ENCODE peak calls at places on chromosomes 5 and 9, in four cellular contexts. One of them, this sample, is unnamed. For H3K79me2, the result is how much of the 10 kb centered on the place peaks cover.

GRCh38 chr5:166909040-166909439 is 1382.4 kb upstream of the WWC1 start:
- DNase-seq in H1: no peak
- DNase-seq in K562: no peak
- DNase-seq in GM23248: no peak
- DNase-seq in this sample: no peak

GRCh38 chr5:117204404-117204803 is 629.8 kb upstream of the SEMA6A start:
- DNase-seq in H1: no peak
- DNase-seq in K562: no peak
- DNase-seq in GM23248: no peak
- DNase-seq in this sample: no peak

GRCh38 chr5:11797132-11797531 is 107.1 kb downstream of the CTNND2 start:
- DNase-seq in H1: no peak
- DNase-seq in K562: no peak
- DNase-seq in GM23248: no peak
- DNase-seq in this sample: no peak

GRCh38 chr5:15719784-15720183 is 219.8 kb downstream of the FBXL7 start:
- DNase-seq in H1: no peak
- DNase-seq in K562: no peak
- DNase-seq in GM23248: no peak
- DNase-seq in this sample: no peak

GRCh38 chr9:2722715-2723114 is 5.4 kb downstream of the KCNV2 start:
- DNase-seq in H1: no peak
- DNase-seq in K562: peak
- DNase-seq in GM23248: peak
- DNase-seq in this sample: no peak

GRCh38 chr5:90802695-90803317 is 244.2 kb downstream of the ADGRV1 start:
- DNase-seq in H1: no peak
- DNase-seq in K562: peak
- DNase-seq in GM23248: peak
- DNase-seq in this sample: peak

GRCh38 chr5:112668016-112668415 is 69.7 kb upstream of the APC start:
- DNase-seq in H1: no peak
- DNase-seq in K562: no peak
- DNase-seq in GM23248: peak
- DNase-seq in this sample: no peak

GRCh38 chr5:24905123-24905522 is 260.3 kb upstream of the CDH10 start:
- DNase-seq in H1: no peak
- DNase-seq in K562: no peak
- DNase-seq in GM23248: peak
- DNase-seq in this sample: no peak

GRCh38 chr5:175868996-175869638 is 2.3 kb upstream of the CPLX2 start:
- DNase-seq in H1: no peak
- DNase-seq in K562: no peak
- DNase-seq in GM23248: no peak
- DNase-seq in this sample: no peak

GRCh38 chr5:36417668-36418067 is 116.0 kb upstream of the RANBP3L start:
- DNase-seq in H1: peak
- DNase-seq in K562: no peak
- DNase-seq in GM23248: no peak
- DNase-seq in this sample: no peak

GRCh38 chr9:105064248-105065118 is 136.5 kb upstream of the ABCA1 start:
- DNase-seq in H1: no peak
- DNase-seq in K562: no peak
- DNase-seq in GM23248: peak
- DNase-seq in this sample: no peak

DNA sequence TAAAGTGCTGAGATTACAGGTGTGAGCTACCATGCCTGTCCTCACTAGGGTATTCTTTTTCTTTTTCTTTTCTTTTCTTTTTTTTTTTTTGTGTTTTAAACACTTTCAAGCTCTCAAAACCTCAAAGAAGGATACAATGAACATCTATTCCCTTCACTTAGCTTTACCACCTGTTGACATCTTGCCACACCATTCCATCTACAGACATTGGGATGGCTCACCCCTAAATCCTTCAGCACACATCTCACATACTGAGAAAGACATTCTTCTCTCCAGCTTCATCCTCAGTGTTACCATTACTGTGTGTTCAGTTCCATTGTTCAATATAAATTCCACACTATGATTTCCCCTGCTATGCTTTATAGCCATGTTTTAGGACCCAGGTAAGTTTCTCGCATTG is 16.5 kb downstream of the IQGAP2 start:
- DNase-seq in H1: no peak
- DNase-seq in K562: no peak
- DNase-seq in GM23248: no peak
- DNase-seq in this sample: no peak
- H3K79me2 ChIP-seq in H1: half or more
- H3K79me2 ChIP-seq in K562: under half
- H3K79me2 ChIP-seq in GM23248: under half
- H3K79me2 ChIP-seq in this sample: under half

GRCh38 chr9:102309379-102309778 is 570.9 kb upstream of the GRIN3A start:
- DNase-seq in H1: no peak
- DNase-seq in K562: no peak
- DNase-seq in GM23248: no peak
- DNase-seq in this sample: no peak
- H3K79me2 ChIP-seq in H1: under half
- H3K79me2 ChIP-seq in K562: under half
- H3K79me2 ChIP-seq in GM23248: under half
- H3K79me2 ChIP-seq in this sample: under half

DNA sequence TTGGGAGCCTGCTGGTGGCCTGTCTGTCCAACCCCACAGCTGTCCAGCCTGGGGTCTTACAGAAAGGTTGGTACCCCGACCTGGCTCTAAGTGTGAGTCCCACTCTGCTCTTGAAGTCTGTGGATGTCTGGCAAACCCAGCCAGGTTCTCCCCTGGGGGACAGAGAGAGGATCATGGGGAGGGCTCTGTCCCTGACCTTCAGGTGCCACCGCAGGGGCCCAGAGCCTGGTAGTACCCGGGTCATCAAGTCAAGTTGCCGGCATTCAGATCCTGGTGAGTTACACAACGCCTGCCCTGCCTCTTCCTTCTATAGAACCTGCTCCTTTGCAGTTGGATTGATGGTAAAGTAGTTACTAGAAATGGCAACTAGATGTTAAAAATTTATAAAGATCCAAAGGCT is 66.7 kb downstream of the ADAMTS2 start:
- DNase-seq in H1: no peak
- DNase-seq in K562: no peak
- DNase-seq in GM23248: no peak
- DNase-seq in this sample: no peak
- H3K79me2 ChIP-seq in H1: under half
- H3K79me2 ChIP-seq in K562: under half
- H3K79me2 ChIP-seq in GM23248: half or more
- H3K79me2 ChIP-seq in this sample: under half

GRCh38 chr9:20495133-20495532 is 127.2 kb downstream of the MLLT3 start:
- DNase-seq in H1: no peak
- DNase-seq in K562: no peak
- DNase-seq in GM23248: no peak
- DNase-seq in this sample: no peak

GRCh38 chr9:20492772-20493171 is 129.5 kb downstream of the MLLT3 start:
- DNase-seq in H1: no peak
- DNase-seq in K562: no peak
- DNase-seq in GM23248: no peak
- DNase-seq in this sample: no peak

GRCh38 chr9:20496328-20496727 is 126.0 kb downstream of the MLLT3 start:
- DNase-seq in H1: no peak
- DNase-seq in K562: no peak
- DNase-seq in GM23248: no peak
- DNase-seq in this sample: no peak

GRCh38 chr9:20491612-20492011 is 130.7 kb downstream of the MLLT3 start:
- DNase-seq in H1: no peak
- DNase-seq in K562: no peak
- DNase-seq in GM23248: no peak
- DNase-seq in this sample: no peak

DNA sequence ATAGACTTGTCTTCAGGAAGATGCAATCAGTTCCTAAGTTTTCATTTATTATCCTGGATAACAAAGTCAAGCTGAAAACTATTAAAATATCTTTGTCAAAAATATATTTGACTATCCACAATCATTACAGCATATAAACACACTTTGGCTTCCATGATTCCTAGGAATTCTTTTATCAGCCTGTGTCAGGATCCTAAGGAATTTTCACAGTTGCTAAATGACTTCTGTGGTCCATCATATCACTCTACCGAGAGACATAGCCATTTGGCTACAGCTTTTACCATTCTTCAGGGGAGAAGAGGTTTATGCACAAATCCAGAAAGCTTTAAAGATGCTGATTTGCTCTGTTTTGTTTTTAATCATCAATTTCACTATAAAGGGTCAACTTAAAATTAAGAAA is 128.3 kb downstream of the MLLT3 start:
- DNase-seq in H1: no peak
- DNase-seq in K562: no peak
- DNase-seq in GM23248: no peak
- DNase-seq in this sample: no peak
- H3K79me2 ChIP-seq in H1: under half
- H3K79me2 ChIP-seq in K562: under half
- H3K79me2 ChIP-seq in GM23248: under half
- H3K79me2 ChIP-seq in this sample: under half

GRCh38 chr5:143878430-143878829 is 66.5 kb downstream of the HMHB1 start:
- DNase-seq in H1: no peak
- DNase-seq in K562: no peak
- DNase-seq in GM23248: no peak
- DNase-seq in this sample: no peak
- H3K79me2 ChIP-seq in H1: under half
- H3K79me2 ChIP-seq in K562: under half
- H3K79me2 ChIP-seq in GM23248: under half
- H3K79me2 ChIP-seq in this sample: under half

GRCh38 chr5:154325566-154325965 is 120.2 kb upstream of the SAP30L start:
- DNase-seq in H1: no peak
- DNase-seq in K562: no peak
- DNase-seq in GM23248: no peak
- DNase-seq in this sample: no peak
- H3K79me2 ChIP-seq in H1: under half
- H3K79me2 ChIP-seq in K562: under half
- H3K79me2 ChIP-seq in GM23248: half or more
- H3K79me2 ChIP-seq in this sample: under half

DNA sequence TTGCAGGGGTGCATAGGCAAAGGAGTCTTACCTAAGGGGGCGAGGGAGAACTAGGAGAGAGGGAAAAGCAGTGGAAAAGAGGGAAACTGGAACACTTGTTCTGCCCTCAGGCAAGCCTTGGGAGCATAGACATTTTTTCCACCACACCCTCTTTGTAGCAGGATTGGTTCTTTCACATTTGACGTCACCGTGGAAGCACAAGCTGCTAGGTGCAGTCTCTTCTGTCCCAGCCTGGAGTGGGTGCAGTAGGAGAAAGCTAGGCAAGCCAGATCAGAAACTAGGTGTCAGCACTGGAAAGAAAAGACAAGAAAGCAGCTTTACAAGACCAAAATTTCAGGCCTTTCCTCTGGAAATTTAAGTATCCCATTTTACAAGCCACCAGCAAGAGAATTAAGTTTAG is 440.4 kb downstream of the EFNA5 start:
- DNase-seq in H1: no peak
- DNase-seq in K562: no peak
- DNase-seq in GM23248: no peak
- DNase-seq in this sample: no peak
- H3K79me2 ChIP-seq in H1: under half
- H3K79me2 ChIP-seq in K562: under half
- H3K79me2 ChIP-seq in GM23248: under half
- H3K79me2 ChIP-seq in this sample: under half

DNA sequence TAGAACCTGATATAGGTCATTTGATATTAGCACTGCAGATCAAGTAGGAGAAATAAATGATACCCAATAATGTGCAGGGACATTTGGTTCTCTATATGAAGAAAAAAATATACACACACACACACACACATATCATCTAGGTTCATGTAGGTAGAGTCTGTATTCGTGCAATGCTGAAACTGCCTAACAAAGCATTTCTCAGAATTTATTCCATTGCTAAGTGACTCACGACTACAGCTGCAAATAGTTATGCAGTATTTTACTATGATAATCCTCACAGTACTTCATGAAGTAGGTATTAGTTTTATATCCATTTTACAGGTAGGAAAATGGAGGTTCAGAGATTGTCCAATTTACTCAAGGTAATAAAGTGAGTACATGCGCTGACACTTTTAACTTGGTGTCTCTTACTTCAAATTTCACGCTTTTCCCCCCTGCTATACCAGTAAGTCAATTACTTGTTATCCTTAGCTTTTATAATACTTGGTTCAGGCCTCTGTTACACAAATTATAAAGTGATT is 2.4 kb downstream of the GIN1 start:
- DNase-seq in H1: no peak
- DNase-seq in K562: no peak
- DNase-seq in GM23248: peak
- DNase-seq in this sample: no peak
- H3K79me2 ChIP-seq in H1: half or more
- H3K79me2 ChIP-seq in K562: half or more
- H3K79me2 ChIP-seq in GM23248: half or more
- H3K79me2 ChIP-seq in this sample: half or more